ENCODE peak calls at places on chromosomes 12 and 14, in four cellular contexts. J is colonic mucosa, F is breast epithelium, O is left lung. A is an unnamed sample.

GRCh38 chr12:7241404-7242005 is 52.0 kb downstream of the PEX5 start:
- DNase-seq in J (no peak), F (no peak), O (no peak), A (no peak)

GRCh38 chr12:94277426-94278000 is 129.1 kb downstream of the PLXNC1 start:
- DNase-seq in J (no peak), F (no peak), O (no peak), A (no peak)

GRCh38 chr14:77649326-77649725 is 32.9 kb upstream of the SPTLC2 start:
- DNase-seq in J (no peak), F (no peak), O (no peak), A (no peak)

GRCh38 chr14:56247495-56248087 is 129.4 kb downstream of the PELI2 start:
- DNase-seq in J (no peak), F (no peak), O (no peak), A (no peak)

GRCh38 chr14:44798386-44799242 is 163.1 kb downstream of the KLHL28 start:
- DNase-seq in J (no peak), F (no peak), O (no peak), A (no peak)

GRCh38 chr14:65345264-65345663 is 67.3 kb upstream of the FUT8 start:
- DNase-seq in J (no peak), F (no peak), O (no peak), A (no peak)

GRCh38 chr12:49811136-49811535 is 17.1 kb downstream of the NCKAP5L start:
- DNase-seq in J (no peak), F (no peak), O (no peak), A (no peak)

GRCh38 chr12:6891637-6892036 is 13.0 kb upstream of the LRRC23 start:
- DNase-seq in J (no peak), F (no peak), O (peak; percentile 30), A (no peak)

GRCh38 chr14:105739331-105740102 is 213.1 kb downstream of the TMEM121 start:
- DNase-seq in J (no peak), F (no peak), O (no peak), A (no peak)

GRCh38 chr14:67999290-67999689 is 179.7 kb downstream of the RAD51B start:
- DNase-seq in J (no peak), F (no peak), O (no peak), A (no peak)

GRCh38 chr12:58513866-58514265 is 406.4 kb downstream of the LRIG3 start:
- DNase-seq in J (no peak), F (no peak), O (no peak), A (no peak)

GRCh38 chr14:104187931-104188726 is 49.7 kb downstream of the KIF26A start:
- DNase-seq in J (peak; percentile 73), F (no peak), O (no peak), A (no peak)
- TF ChIP-seq CTCF in J (no peak), F (no peak), O (no peak), A (no peak)

DNA sequence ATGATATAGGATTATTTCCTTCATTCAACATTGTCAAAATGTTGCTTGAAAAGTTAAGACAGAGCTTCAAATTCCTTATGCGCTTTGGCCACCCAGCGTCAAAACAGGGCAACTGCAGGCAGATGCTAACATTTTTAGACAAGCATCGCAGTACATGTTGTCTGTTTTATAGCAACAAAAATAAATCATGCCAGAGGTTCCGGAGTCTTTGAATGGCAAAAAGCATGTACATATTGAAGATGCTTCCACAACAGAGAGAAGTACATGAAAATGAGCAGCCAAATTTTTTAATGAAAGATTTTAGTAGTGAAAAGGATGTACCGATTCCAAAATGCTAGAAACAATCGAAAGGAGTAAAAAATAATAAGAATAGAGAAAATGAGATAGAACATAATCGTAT is 49.8 kb upstream of the USP15 start:
- DNase-seq in J (no peak), F (no peak), O (peak; percentile 45), A (no peak)
- TF ChIP-seq CTCF in J (peak; percentile 85), F (peak; percentile 48), O (peak; percentile 74), A (peak; percentile 88)

GRCh38 chr14:80587096-80587724 is 354.3 kb downstream of the CEP128 start:
- DNase-seq in J (no peak), F (no peak), O (no peak), A (no peak)
- TF ChIP-seq CTCF in J (peak; percentile 45), F (no peak), O (peak; percentile 26), A (no peak)

GRCh38 chr14:104334812-104335161 is 196.4 kb downstream of the KIF26A start:
- DNase-seq in J (peak; percentile 14), F (no peak), O (no peak), A (no peak)

GRCh38 chr14:104333903-104334811 is 195.8 kb downstream of the KIF26A start:
- DNase-seq in J (peak; percentile 13), F (no peak), O (peak; percentile 31), A (no peak)

GRCh38 chr14:104329793-104330192 is 191.4 kb downstream of the KIF26A start:
- DNase-seq in J (no peak), F (no peak), O (no peak), A (no peak)

GRCh38 chr14:104332634-104333270 is 194.4 kb downstream of the KIF26A start:
- DNase-seq in J (peak; percentile 12), F (no peak), O (no peak), A (no peak)

GRCh38 chr14:104331871-104332605 is 193.7 kb downstream of the KIF26A start:
- DNase-seq in J (peak; percentile 16), F (no peak), O (no peak), A (no peak)
- TF ChIP-seq CTCF in J (no peak), F (no peak), O (no peak), A (no peak)

GRCh38 chr12:12983420-12984035 is 16.5 kb downstream of the HEBP1 start:
- DNase-seq in J (peak; percentile 42), F (no peak), O (no peak), A (no peak)
- TF ChIP-seq CTCF in J (peak; percentile 36), F (peak; percentile 52), O (no peak), A (peak; percentile 57)

GRCh38 chr12:67726868-67727267 is 78.3 kb downstream of the DYRK2 start:
- DNase-seq in J (no peak), F (no peak), O (no peak), A (no peak)

GRCh38 chr12:67732857-67733256 is 84.3 kb downstream of the DYRK2 start:
- DNase-seq in J (no peak), F (no peak), O (no peak), A (no peak)

GRCh38 chr12:67727652-67728295 is 79.2 kb downstream of the DYRK2 start:
- DNase-seq in J (no peak), F (no peak), O (no peak), A (no peak)

GRCh38 chr12:67728296-67728666 is 79.7 kb downstream of the DYRK2 start:
- DNase-seq in J (no peak), F (no peak), O (no peak), A (no peak)
- TF ChIP-seq CTCF in J (no peak), F (no peak), O (no peak), A (no peak)

A was measured in CD14-positive monocyte.